ENCODE peak calls at places on chromosome 14, in eight cellular contexts. V, O, B, L, W, Q, C and Z are unnamed samples.

GRCh38 chr14:73712071-73712506 is 2.1 kb downstream of the PNMA1 start:
- DNase-seq in V (no peak), O (no peak), B (no peak), L (no peak), W (no peak), Q (no peak), C (no peak), Z (no peak)

GRCh38 chr14:84254205-84254788 is 1275.6 kb upstream of the FLRT2 start:
- DNase-seq in V (no peak), O (no peak), B (no peak), L (no peak), W (no peak), Q (no peak), C (no peak), Z (peak; percentile 66)

GRCh38 chr14:100303925-100304324 is 2.3 kb downstream of the SLC25A29 start:
- DNase-seq in V (no peak), O (no peak), B (no peak), L (no peak), W (no peak), Q (no peak), C (no peak), Z (no peak)

GRCh38 chr14:101408077-101408831 is 153.0 kb upstream of the DIO3 start:
- DNase-seq in V (no peak), O (no peak), B (no peak), L (no peak), W (no peak), Q (no peak), C (no peak), Z (no peak)

GRCh38 chr14:52111583-52111982 is 42.7 kb upstream of the NID2 start:
- DNase-seq in V (no peak), O (no peak), B (no peak), L (no peak), W (no peak), Q (no peak), C (no peak), Z (no peak)

GRCh38 chr14:77186911-77187648 is 5.5 kb downstream of the TMEM63C start:
- DNase-seq in V (peak; percentile 47), O (no peak), B (no peak), L (peak; percentile 16), W (no peak), Q (peak; percentile 50), C (no peak), Z (no peak)

GRCh38 chr14:101233861-101234587 is 327.3 kb upstream of the DIO3 start:
- DNase-seq in V (no peak), O (no peak), B (no peak), L (no peak), W (no peak), Q (peak; percentile 63), C (no peak), Z (no peak)

GRCh38 chr14:90416649-90417237 is 19.9 kb downstream of the CALM1 start:
- DNase-seq in V (no peak), O (no peak), B (no peak), L (no peak), W (no peak), Q (peak; percentile 49), C (no peak), Z (no peak)

GRCh38 chr14:55075628-55076027 is 24.2 kb downstream of the MAPK1IP1L start:
- DNase-seq in V (no peak), O (no peak), B (no peak), L (no peak), W (no peak), Q (no peak), C (no peak), Z (no peak)

GRCh38 chr14:74413622-74414021 is 12.4 kb downstream of the SYNDIG1L start:
- DNase-seq in V (no peak), O (no peak), B (no peak), L (no peak), W (no peak), Q (no peak), C (no peak), Z (no peak)

GRCh38 chr14:90034835-90035525 is 26.8 kb upstream of the KCNK13 start:
- DNase-seq in V (no peak), O (no peak), B (no peak), L (no peak), W (no peak), Q (no peak), C (no peak), Z (no peak)

GRCh38 chr14:53881161-53881846 is 75.3 kb downstream of the BMP4 start:
- DNase-seq in V (no peak), O (no peak), B (peak; percentile 86), L (no peak), W (no peak), Q (no peak), C (no peak), Z (no peak)
- TF ChIP-seq POLR2A in V (no peak), O (no peak), B (no peak), L (no peak), W (no peak), Q (no peak), C (no peak), Z (no peak)

DNA sequence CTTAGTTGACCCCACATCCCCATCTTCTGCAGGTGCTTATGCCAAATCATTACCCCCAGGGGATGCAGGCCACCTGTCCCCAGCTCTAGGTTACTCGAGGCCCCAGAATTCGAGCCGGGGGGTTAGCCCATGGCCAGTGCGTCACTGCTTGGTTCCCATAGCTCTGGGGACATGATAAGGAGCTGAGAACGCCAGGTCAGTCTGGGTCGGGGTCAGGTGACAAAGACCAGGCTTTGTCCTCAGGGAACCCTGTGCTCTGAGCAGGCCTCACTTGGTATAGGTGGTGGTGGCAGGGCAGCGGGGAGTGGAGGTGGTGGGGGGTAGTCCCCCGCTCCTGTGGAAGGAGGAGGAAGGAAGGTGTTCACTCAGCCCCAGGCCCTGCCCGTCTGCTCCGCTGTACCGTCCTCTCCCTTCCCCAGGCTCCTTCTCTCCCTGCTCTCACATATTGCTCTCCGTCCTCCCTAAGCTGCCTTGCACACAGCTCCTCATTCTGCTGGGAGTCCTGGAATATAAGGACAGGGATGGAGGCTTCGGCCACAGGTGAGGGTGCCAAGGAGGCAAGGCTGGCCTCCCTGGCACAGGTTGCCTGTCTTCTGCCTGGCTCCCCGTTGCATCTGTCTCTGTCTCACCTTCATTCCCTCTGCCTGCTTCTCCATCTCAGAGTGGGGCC is 2.0 kb upstream of the MYH6 start:
- DNase-seq in V (no peak), O (no peak), B (no peak), L (no peak), W (no peak), Q (no peak), C (no peak), Z (no peak)
- TF ChIP-seq POLR2A in V (no peak), O (no peak), B (no peak), L (no peak), W (no peak), Q (no peak), C (no peak), Z (no peak)

DNA sequence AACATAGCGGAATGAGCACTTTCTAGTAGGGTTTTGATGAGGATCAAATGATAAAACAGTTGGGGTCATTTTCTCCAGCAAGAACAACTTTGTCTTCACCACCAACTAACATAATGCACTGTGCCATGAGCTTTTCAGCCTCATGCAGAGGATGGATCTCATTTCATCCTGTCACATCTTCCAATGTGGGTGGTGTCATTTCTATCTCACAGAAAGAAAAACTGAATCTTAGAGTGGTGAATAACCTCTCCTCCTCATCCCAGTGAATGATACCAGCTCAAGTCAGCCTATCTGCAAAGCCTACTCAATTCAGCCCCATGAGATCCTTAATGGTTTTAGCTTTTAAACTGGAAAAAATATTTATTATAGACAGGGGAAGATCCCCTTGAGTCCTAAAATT is 1147.2 kb downstream of the VRK1 start:
- DNase-seq in V (no peak), O (no peak), B (no peak), L (no peak), W (no peak), Q (no peak), C (no peak), Z (no peak)
- TF ChIP-seq POLR2A in V (no peak), O (no peak), B (no peak), L (no peak), W (no peak), Q (no peak), C (no peak), Z (no peak)

GRCh38 chr14:88864198-88864597 is 39.7 kb downstream of the TTC8 start:
- DNase-seq in V (no peak), O (no peak), B (no peak), L (no peak), W (no peak), Q (no peak), C (no peak), Z (no peak)
- TF ChIP-seq POLR2A in V (no peak), O (no peak), B (no peak), L (no peak), W (no peak), Q (no peak), C (no peak), Z (no peak)

GRCh38 chr14:61458766-61459165 is 137.4 kb downstream of the PRKCH start:
- DNase-seq in V (no peak), O (no peak), B (no peak), L (no peak), W (no peak), Q (no peak), C (no peak), Z (no peak)

GRCh38 chr14:61459229-61459628 is 137.8 kb downstream of the PRKCH start:
- DNase-seq in V (no peak), O (no peak), B (no peak), L (no peak), W (no peak), Q (no peak), C (no peak), Z (no peak)

GRCh38 chr14:61455351-61455750 is 134.0 kb downstream of the PRKCH start:
- DNase-seq in V (no peak), O (no peak), B (no peak), L (no peak), W (no peak), Q (no peak), C (no peak), Z (no peak)

GRCh38 chr14:61454545-61454944 is 133.2 kb downstream of the PRKCH start:
- DNase-seq in V (no peak), O (no peak), B (no peak), L (no peak), W (no peak), Q (no peak), C (no peak), Z (no peak)

DNA sequence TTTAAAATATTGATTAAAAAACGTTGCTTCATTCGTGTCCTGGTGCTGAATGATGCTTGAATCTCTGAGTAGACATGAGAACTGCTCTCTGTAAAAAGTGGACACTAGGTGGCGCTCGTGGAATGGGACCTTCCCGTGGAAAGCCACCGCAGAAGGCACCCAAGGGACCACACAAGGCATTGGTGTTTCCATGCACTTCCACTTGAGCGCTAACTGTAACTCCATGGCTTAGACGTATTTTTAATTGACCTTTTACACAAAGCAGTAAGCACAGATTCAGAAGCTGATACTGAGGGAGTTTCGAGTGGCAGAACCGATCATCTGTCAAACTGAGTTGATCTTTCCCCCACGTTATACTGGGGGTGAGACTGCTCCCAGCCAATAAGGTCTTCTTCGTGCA is 135.3 kb downstream of the PRKCH start:
- DNase-seq in V (peak; percentile 88), O (no peak), B (peak; percentile 60), L (peak; percentile 86), W (peak; percentile 72), Q (peak; percentile 87), C (peak; percentile 75), Z (peak; percentile 88)
- TF ChIP-seq POLR2A in V (no peak), O (no peak), B (no peak), L (no peak), W (no peak), Q (no peak), C (no peak), Z (no peak)

DNA sequence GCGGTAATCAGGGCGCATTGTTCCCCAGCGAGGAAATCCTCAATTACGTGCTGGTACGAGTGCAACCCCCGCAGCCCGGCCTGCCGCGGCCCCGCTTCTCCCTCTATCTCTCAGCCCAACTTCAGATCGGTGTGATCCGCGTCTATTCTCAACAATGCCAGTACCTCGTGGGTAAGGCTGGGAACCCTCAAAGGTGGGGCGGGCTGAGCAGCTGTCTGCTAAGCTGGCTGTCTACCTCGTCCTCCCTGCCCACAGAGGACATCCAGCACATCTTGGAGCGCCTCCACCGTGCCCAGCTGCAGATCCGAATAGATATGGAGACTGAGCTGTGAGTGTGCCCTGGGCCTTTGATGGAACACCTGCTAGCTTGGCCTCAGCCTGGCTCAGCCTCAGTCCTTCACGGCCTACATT is 996 bp downstream of the REC8 start:
- DNase-seq in V (no peak), O (no peak), B (no peak), L (no peak), W (no peak), Q (no peak), C (no peak), Z (no peak)
- TF ChIP-seq POLR2A in V (no peak), O (no peak), B (no peak), L (no peak), W (no peak), Q (no peak), C (no peak), Z (no peak)